ENCODE peak calls at places on chromosome 19, in five cellular contexts. L is GM23248; V is SK-MEL-5; A is stimulated activated CD4-positive, alpha-beta T cell treated with anti-CD3 and anti-CD28 coated beads, Interleukin-15, amount 100 ng/mL, for 48 hours; Y is stimulated activated naive CD8-positive, alpha-beta T cell treated with anti-CD3 and anti-CD28 coated beads, Interleukin-15, Interleukin-2, amounts not matched to agents 100 U/mL and 50 U/mL, for 24 hours. K is an unnamed sample.

GRCh38 chr19:14563989-14564650 is 7.7 kb downstream of the NDUFB7 start:
- DNase-seq in Y (peak), L (peak), A (peak), V (peak), K (no peak)

GRCh38 chr19:22144394-22144793 is 52.4 kb downstream of the ZNF676 start:
- DNase-seq in L (peak), V (no peak), A (no peak), Y (no peak), K (no peak)

GRCh38 chr19:55257461-55258411 is 1.1 kb downstream of the PPP6R1 start:
- DNase-seq in V (no peak), A (no peak), Y (peak), L (peak), K (no peak)

GRCh38 chr19:29380581-29380980 is 145.2 kb upstream of the VSTM2B start:
- DNase-seq in V (no peak), L (no peak), Y (no peak), A (no peak), K (no peak)

GRCh38 chr19:49214701-49215100 is 57.1 kb downstream of the TRPM4 start:
- DNase-seq in A (no peak), Y (no peak), V (no peak), L (no peak), K (no peak)

GRCh38 chr19:10142701-10143375 is 23.1 kb upstream of the EIF3G start:
- DNase-seq in Y (no peak), V (no peak), L (no peak), A (no peak), K (no peak)

GRCh38 chr19:47315125-47315821 is 5.6 kb downstream of the C5AR1 start:
- DNase-seq in A (peak), Y (peak), L (peak), V (peak), K (no peak)

GRCh38 chr19:3099347-3100145 is 5.4 kb downstream of the GNA11 start:
- DNase-seq in Y (no peak), V (no peak), A (no peak), L (no peak), K (no peak)

GRCh38 chr19:35268546-35269424 is at the start of gene USF2:
- DNase-seq in A (no peak), V (peak), Y (peak), L (peak), K (no peak)

GRCh38 chr19:35119091-35119490 is 3.5 kb downstream of the FXYD3 start:
- DNase-seq in A (no peak), Y (no peak), L (no peak), V (no peak), K (no peak)

GRCh38 chr19:35360880-35361420 is 2.7 kb downstream of the FFAR3 start:
- DNase-seq in A (no peak), Y (no peak), V (no peak), L (no peak), K (no peak)

GRCh38 chr19:17325133-17325532 is 9.5 kb downstream of the ANO8 start:
- DNase-seq in Y (no peak), V (no peak), L (no peak), A (no peak), K (no peak)

GRCh38 chr19:17263712-17264640 is 569 bp downstream of the USHBP1 start:
- DNase-seq in L (no peak), V (no peak), A (no peak), Y (no peak), K (no peak)

GRCh38 chr19:33524024-33524664 is 2.6 kb upstream of the PEPD start:
- DNase-seq in L (peak), A (no peak), V (no peak), Y (no peak), K (no peak)

GRCh38 chr19:39677931-39678889 is 22.5 kb downstream of the LGALS16 start:
- DNase-seq in Y (no peak), V (no peak), A (no peak), L (no peak), K (no peak)

GRCh38 chr19:36418287-36419001 is at the start of gene ZFP82:
- DNase-seq in A (peak), L (peak), V (peak), Y (peak), K (peak)

GRCh38 chr19:37930416-37930815 is 23.4 kb downstream of the SIPA1L3 start:
- DNase-seq in Y (no peak), A (no peak), L (peak), V (no peak), K (no peak)

GRCh38 chr19:48708471-48708870 is 11.1 kb downstream of the MAMSTR start:
- DNase-seq in L (no peak), A (no peak), Y (no peak), V (no peak), K (no peak)

GRCh38 chr19:49157445-49158224 is at the start of gene TRPM4:
- DNase-seq in A (peak), Y (peak), V (peak), L (peak), K (no peak)

GRCh38 chr19:49891393-49891792 is 5.3 kb downstream of the IL4I1 start:
- DNase-seq in Y (no peak), L (no peak), V (no peak), A (no peak), K (no peak)

GRCh38 chr19:3837922-3838321 is 30.9 kb downstream of the ZFR2 start:
- DNase-seq in V (no peak), L (no peak), A (no peak), Y (no peak), K (no peak)

GRCh38 chr19:8001995-8002849 is 3.2 kb downstream of the ELAVL1 start:
- DNase-seq in A (peak), V (peak), L (peak), Y (peak), K (peak)

GRCh38 chr19:52200044-52200443 is 10.2 kb downstream of the PPP2R1A start:
- DNase-seq in L (peak), V (no peak), Y (no peak), A (no peak), K (no peak)

GRCh38 chr19:53545271-53546065 is 7.5 kb downstream of the ZNF331 start:
- DNase-seq in L (peak), Y (no peak), A (no peak), V (no peak), K (no peak)

GRCh38 chr19:38676878-38677646 is 29.6 kb downstream of the ACTN4 start:
- DNase-seq in V (no peak), A (no peak), L (no peak), Y (no peak), K (no peak)

GRCh38 chr19:1825909-1826556 is 14.0 kb upstream of the ATP8B3 start:
- DNase-seq in L (peak), Y (peak), V (peak), A (peak), K (no peak)

GRCh38 chr19:46536391-46536790 is 40.7 kb upstream of the PNMA8B start:
- DNase-seq in V (no peak), L (no peak), A (no peak), Y (no peak), K (no peak)

GRCh38 chr19:469833-470232 is 9.0 kb upstream of the SHC2 start:
- DNase-seq in A (no peak), L (no peak), Y (no peak), V (no peak), K (no peak)

GRCh38 chr19:54653181-54653809 is 9.5 kb upstream of the LILRB4 start:
- DNase-seq in Y (no peak), L (peak), V (peak), A (no peak), K (no peak)

GRCh38 chr19:45171211-45171623 is 6.8 kb downstream of the TRAPPC6A start:
- DNase-seq in Y (peak), L (no peak), V (no peak), A (no peak), K (no peak)

GRCh38 chr19:43609872-43610271 is 2.0 kb upstream of the SRRM5 start:
- DNase-seq in Y (no peak), A (no peak), L (no peak), V (no peak), K (no peak)

K was measured in GM12878.